ENCODE peak calls at places on chromosomes 11 and 22, in four cellular contexts. One of them, this sample, is unnamed.

GRCh38 chr11:47571895-47572294 is 6.5 kb downstream of the PTPMT1 start:
- DNase-seq in fibroblast of villous mesenchyme: peak
- DNase-seq in AG09309: no peak
- DNase-seq in left ventricle myocardium inferior: no peak
- DNase-seq in this sample: peak

GRCh38 chr22:38412435-38413084 is 42.4 kb downstream of the KCNJ4 start:
- DNase-seq in fibroblast of villous mesenchyme: no peak
- DNase-seq in left ventricle myocardium inferior: no peak
- DNase-seq in AG09309: no peak
- DNase-seq in this sample: no peak

GRCh38 chr22:29587938-29588699 is 7.2 kb upstream of the NIPSNAP1 start:
- DNase-seq in left ventricle myocardium inferior: no peak
- DNase-seq in AG09309: peak
- DNase-seq in fibroblast of villous mesenchyme: peak
- DNase-seq in this sample: peak

GRCh38 chr22:22944268-22944985 is 56.8 kb downstream of the IGLL5 start:
- DNase-seq in left ventricle myocardium inferior: no peak
- DNase-seq in AG09309: no peak
- DNase-seq in fibroblast of villous mesenchyme: no peak
- DNase-seq in this sample: no peak

GRCh38 chr11:33452806-33453205 is 195.6 kb downstream of the HIPK3 start:
- DNase-seq in AG09309: peak
- DNase-seq in fibroblast of villous mesenchyme: peak
- DNase-seq in left ventricle myocardium inferior: no peak
- DNase-seq in this sample: peak

GRCh38 chr11:130282111-130282510 is 32.6 kb downstream of the ZBTB44 start:
- DNase-seq in AG09309: no peak
- DNase-seq in left ventricle myocardium inferior: no peak
- DNase-seq in fibroblast of villous mesenchyme: no peak
- DNase-seq in this sample: no peak

GRCh38 chr22:19535001-19535400 is 10.8 kb upstream of the CLDN5 start:
- DNase-seq in left ventricle myocardium inferior: no peak
- DNase-seq in fibroblast of villous mesenchyme: no peak
- DNase-seq in AG09309: no peak
- DNase-seq in this sample: no peak

GRCh38 chr11:72411623-72412532 is 22.5 kb downstream of the CLPB start:
- DNase-seq in fibroblast of villous mesenchyme: no peak
- DNase-seq in AG09309: no peak
- DNase-seq in left ventricle myocardium inferior: no peak
- DNase-seq in this sample: no peak

GRCh38 chr22:35205956-35206355 is 51.3 kb upstream of the HMGXB4 start:
- DNase-seq in AG09309: no peak
- DNase-seq in fibroblast of villous mesenchyme: peak
- DNase-seq in left ventricle myocardium inferior: no peak
- DNase-seq in this sample: peak

GRCh38 chr11:120054016-120054752 is 83.7 kb downstream of the TRIM29 start:
- DNase-seq in left ventricle myocardium inferior: no peak
- DNase-seq in AG09309: no peak
- DNase-seq in fibroblast of villous mesenchyme: no peak
- DNase-seq in this sample: no peak

GRCh38 chr11:87397250-87397649 is 359.5 kb downstream of the TMEM135 start:
- DNase-seq in fibroblast of villous mesenchyme: no peak
- DNase-seq in AG09309: no peak
- DNase-seq in left ventricle myocardium inferior: no peak
- DNase-seq in this sample: no peak

GRCh38 chr11:34679681-34680080 is 58.8 kb downstream of the EHF start:
- DNase-seq in AG09309: no peak
- DNase-seq in left ventricle myocardium inferior: peak
- DNase-seq in fibroblast of villous mesenchyme: no peak
- DNase-seq in this sample: no peak

GRCh38 chr22:36282078-36282831 is 29.3 kb downstream of the APOL1 start:
- DNase-seq in left ventricle myocardium inferior: no peak
- DNase-seq in fibroblast of villous mesenchyme: no peak
- DNase-seq in AG09309: no peak
- DNase-seq in this sample: no peak

GRCh38 chr22:28716686-28717085 is 24.9 kb downstream of the CHEK2 start:
- DNase-seq in AG09309: no peak
- DNase-seq in fibroblast of villous mesenchyme: peak
- DNase-seq in left ventricle myocardium inferior: no peak
- DNase-seq in this sample: peak

GRCh38 chr22:39343259-39344045 is 6.3 kb upstream of the SYNGR1 start:
- DNase-seq in left ventricle myocardium inferior: peak
- DNase-seq in AG09309: no peak
- DNase-seq in fibroblast of villous mesenchyme: peak
- DNase-seq in this sample: peak

GRCh38 chr11:44957051-44957515 is 6.4 kb upstream of the TP53I11 start:
- DNase-seq in AG09309: no peak
- DNase-seq in left ventricle myocardium inferior: peak
- DNase-seq in fibroblast of villous mesenchyme: peak
- DNase-seq in this sample: no peak

GRCh38 chr11:17544181-17544622 is at the start of gene USH1C:
- DNase-seq in AG09309: no peak
- DNase-seq in fibroblast of villous mesenchyme: no peak
- DNase-seq in left ventricle myocardium inferior: peak
- DNase-seq in this sample: no peak

GRCh38 chr11:8867856-8868705 is 42.9 kb upstream of the AKIP1 start:
- DNase-seq in AG09309: no peak
- DNase-seq in fibroblast of villous mesenchyme: peak
- DNase-seq in left ventricle myocardium inferior: no peak
- DNase-seq in this sample: peak

GRCh38 chr22:30275625-30276024 is 9.0 kb upstream of the OSM start:
- DNase-seq in left ventricle myocardium inferior: no peak
- DNase-seq in fibroblast of villous mesenchyme: no peak
- DNase-seq in AG09309: no peak
- DNase-seq in this sample: no peak

GRCh38 chr11:115334932-115335788 is 169.1 kb downstream of the CADM1 start:
- DNase-seq in left ventricle myocardium inferior: no peak
- DNase-seq in AG09309: peak
- DNase-seq in fibroblast of villous mesenchyme: peak
- DNase-seq in this sample: peak

GRCh38 chr22:48254311-48254873 is 1491.9 kb downstream of the TBC1D22A start:
- DNase-seq in AG09309: no peak
- DNase-seq in left ventricle myocardium inferior: no peak
- DNase-seq in fibroblast of villous mesenchyme: no peak
- DNase-seq in this sample: no peak

GRCh38 chr22:48882636-48883200 is 945.0 kb downstream of the BRD1 start:
- DNase-seq in left ventricle myocardium inferior: peak
- DNase-seq in AG09309: no peak
- DNase-seq in fibroblast of villous mesenchyme: no peak
- DNase-seq in this sample: no peak

GRCh38 chr11:114559425-114560310 is at the start of gene NXPE1:
- DNase-seq in left ventricle myocardium inferior: no peak
- DNase-seq in AG09309: no peak
- DNase-seq in fibroblast of villous mesenchyme: peak
- DNase-seq in this sample: no peak

GRCh38 chr11:78646564-78647185 is 72.0 kb upstream of the NARS2 start:
- DNase-seq in AG09309: no peak
- DNase-seq in fibroblast of villous mesenchyme: peak
- DNase-seq in left ventricle myocardium inferior: no peak
- DNase-seq in this sample: peak

DNA sequence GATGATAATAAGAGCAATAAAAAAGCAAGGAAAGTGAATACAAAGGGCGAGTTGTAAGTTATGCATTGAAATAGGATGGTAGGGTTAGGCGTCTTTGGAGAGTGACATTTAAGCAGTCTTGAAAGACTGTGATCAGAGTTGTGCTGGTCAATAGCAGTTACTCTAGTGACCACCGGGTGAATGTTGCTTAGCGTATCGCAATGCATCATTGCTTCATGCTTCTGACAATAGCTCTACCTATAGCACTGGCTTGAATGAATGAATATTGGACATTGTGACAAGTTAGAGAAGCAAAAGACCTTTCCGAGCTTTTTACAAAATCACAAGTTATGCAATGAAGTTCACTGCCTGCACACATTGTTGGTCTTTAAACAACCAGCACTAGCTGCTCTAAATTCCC is 7.7 kb upstream of the OR8B12 start:
- DNase-seq in AG09309: no peak
- DNase-seq in left ventricle myocardium inferior: no peak
- DNase-seq in fibroblast of villous mesenchyme: no peak
- DNase-seq in this sample: no peak
- TF ChIP-seq CTCF in AG09309: no peak
- TF ChIP-seq CTCF in left ventricle myocardium inferior: no peak
- TF ChIP-seq CTCF in fibroblast of villous mesenchyme: no peak
- TF ChIP-seq CTCF in this sample: no peak

GRCh38 chr22:24807284-24807950 is 1.4 kb downstream of the SGSM1 start:
- DNase-seq in fibroblast of villous mesenchyme: no peak
- DNase-seq in AG09309: no peak
- DNase-seq in left ventricle myocardium inferior: peak
- DNase-seq in this sample: peak

GRCh38 chr22:24809331-24809730 is 3.3 kb downstream of the SGSM1 start:
- DNase-seq in fibroblast of villous mesenchyme: no peak
- DNase-seq in AG09309: no peak
- DNase-seq in left ventricle myocardium inferior: no peak
- DNase-seq in this sample: no peak

GRCh38 chr22:24806663-24807001 is 621 bp downstream of the SGSM1 start:
- DNase-seq in fibroblast of villous mesenchyme: no peak
- DNase-seq in left ventricle myocardium inferior: no peak
- DNase-seq in AG09309: no peak
- DNase-seq in this sample: no peak

GRCh38 chr22:24803064-24803542 is 2.9 kb upstream of the SGSM1 start:
- DNase-seq in left ventricle myocardium inferior: peak
- DNase-seq in fibroblast of villous mesenchyme: peak
- DNase-seq in AG09309: no peak
- DNase-seq in this sample: peak

DNA sequence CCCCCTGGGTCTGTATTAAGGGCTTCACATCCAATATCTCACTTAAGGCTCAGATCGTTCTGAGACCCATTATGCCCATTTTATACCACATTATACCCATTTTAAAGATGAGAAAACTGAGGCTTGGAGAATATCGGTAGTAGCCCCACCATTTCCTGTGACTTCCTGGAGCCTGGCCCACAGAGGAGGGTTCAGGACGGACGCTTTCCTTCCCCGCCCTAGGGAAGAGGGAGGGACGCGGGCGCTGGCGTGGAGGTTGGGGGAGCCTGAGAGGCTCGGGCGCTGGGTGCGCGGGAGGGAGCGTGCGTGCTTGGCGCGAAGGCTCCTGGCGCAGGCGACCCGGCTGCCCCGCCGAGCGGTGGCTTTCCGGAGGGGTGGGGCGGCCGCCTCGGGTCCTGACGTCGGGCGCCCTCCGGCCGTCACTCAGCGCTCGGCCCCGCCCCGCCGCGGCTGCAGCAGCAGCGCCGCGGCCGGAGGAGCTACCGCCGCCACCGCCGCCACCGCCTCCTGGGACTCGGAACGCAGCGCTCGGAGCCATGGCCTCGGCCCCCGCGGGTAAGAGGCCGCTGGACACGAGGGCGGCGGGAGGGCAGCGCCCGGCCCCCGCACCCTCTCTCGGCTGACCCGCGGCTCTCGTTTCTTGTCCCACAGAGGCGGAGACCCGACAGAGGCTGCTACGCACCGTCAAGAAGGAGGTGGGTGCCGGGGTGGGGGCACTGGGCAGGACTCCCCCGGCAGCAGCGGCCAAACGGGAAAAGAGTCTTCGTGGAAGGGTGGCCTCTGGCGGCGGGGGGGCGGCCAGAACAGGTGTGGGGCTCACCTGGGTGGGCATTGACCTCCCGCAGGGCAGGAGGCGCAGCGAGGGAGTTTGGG is at the start of gene SGSM1:
- DNase-seq in left ventricle myocardium inferior: peak
- DNase-seq in fibroblast of villous mesenchyme: peak
- DNase-seq in AG09309: no peak
- DNase-seq in this sample: peak
- H3K4me3 ChIP-seq in left ventricle myocardium inferior: peak
- H3K4me3 ChIP-seq in fibroblast of villous mesenchyme: peak
- H3K4me3 ChIP-seq in AG09309: peak
- H3K4me3 ChIP-seq in this sample: peak

GRCh38 chr11:117430293-117430955 is 102.8 kb downstream of the CEP164 start:
- DNase-seq in AG09309: no peak
- DNase-seq in left ventricle myocardium inferior: no peak
- DNase-seq in fibroblast of villous mesenchyme: no peak
- DNase-seq in this sample: no peak

GRCh38 chr11:117427356-117427874 is 99.8 kb downstream of the CEP164 start:
- DNase-seq in AG09309: no peak
- DNase-seq in fibroblast of villous mesenchyme: no peak
- DNase-seq in left ventricle myocardium inferior: no peak
- DNase-seq in this sample: no peak

GRCh38 chr11:117426941-117427340 is 99.3 kb downstream of the CEP164 start:
- DNase-seq in fibroblast of villous mesenchyme: no peak
- DNase-seq in AG09309: no peak
- DNase-seq in left ventricle myocardium inferior: no peak
- DNase-seq in this sample: no peak

GRCh38 chr11:117428186-117428855 is 100.7 kb downstream of the CEP164 start:
- DNase-seq in fibroblast of villous mesenchyme: no peak
- DNase-seq in left ventricle myocardium inferior: no peak
- DNase-seq in AG09309: no peak
- DNase-seq in this sample: no peak

GRCh38 chr11:117428856-117429229 is 101.2 kb downstream of the CEP164 start:
- DNase-seq in fibroblast of villous mesenchyme: no peak
- DNase-seq in left ventricle myocardium inferior: no peak
- DNase-seq in AG09309: no peak
- DNase-seq in this sample: no peak
- TF ChIP-seq CTCF in fibroblast of villous mesenchyme: no peak
- TF ChIP-seq CTCF in left ventricle myocardium inferior: no peak
- TF ChIP-seq CTCF in AG09309: no peak
- TF ChIP-seq CTCF in this sample: no peak

GRCh38 chr11:117200813-117201515 is 1.8 kb downstream of the TAGLN start:
- DNase-seq in left ventricle myocardium inferior: no peak
- DNase-seq in fibroblast of villous mesenchyme: no peak
- DNase-seq in AG09309: no peak
- DNase-seq in this sample: no peak

GRCh38 chr11:117203069-117203407 is 3.9 kb downstream of the TAGLN start:
- DNase-seq in left ventricle myocardium inferior: no peak
- DNase-seq in AG09309: no peak
- DNase-seq in fibroblast of villous mesenchyme: no peak
- DNase-seq in this sample: no peak

GRCh38 chr11:117201516-117201866 is 2.3 kb downstream of the TAGLN start:
- DNase-seq in AG09309: no peak
- DNase-seq in left ventricle myocardium inferior: no peak
- DNase-seq in fibroblast of villous mesenchyme: no peak
- DNase-seq in this sample: no peak

GRCh38 chr11:117201906-117202305 is 2.7 kb downstream of the TAGLN start:
- DNase-seq in fibroblast of villous mesenchyme: no peak
- DNase-seq in left ventricle myocardium inferior: no peak
- DNase-seq in AG09309: no peak
- DNase-seq in this sample: no peak

DNA sequence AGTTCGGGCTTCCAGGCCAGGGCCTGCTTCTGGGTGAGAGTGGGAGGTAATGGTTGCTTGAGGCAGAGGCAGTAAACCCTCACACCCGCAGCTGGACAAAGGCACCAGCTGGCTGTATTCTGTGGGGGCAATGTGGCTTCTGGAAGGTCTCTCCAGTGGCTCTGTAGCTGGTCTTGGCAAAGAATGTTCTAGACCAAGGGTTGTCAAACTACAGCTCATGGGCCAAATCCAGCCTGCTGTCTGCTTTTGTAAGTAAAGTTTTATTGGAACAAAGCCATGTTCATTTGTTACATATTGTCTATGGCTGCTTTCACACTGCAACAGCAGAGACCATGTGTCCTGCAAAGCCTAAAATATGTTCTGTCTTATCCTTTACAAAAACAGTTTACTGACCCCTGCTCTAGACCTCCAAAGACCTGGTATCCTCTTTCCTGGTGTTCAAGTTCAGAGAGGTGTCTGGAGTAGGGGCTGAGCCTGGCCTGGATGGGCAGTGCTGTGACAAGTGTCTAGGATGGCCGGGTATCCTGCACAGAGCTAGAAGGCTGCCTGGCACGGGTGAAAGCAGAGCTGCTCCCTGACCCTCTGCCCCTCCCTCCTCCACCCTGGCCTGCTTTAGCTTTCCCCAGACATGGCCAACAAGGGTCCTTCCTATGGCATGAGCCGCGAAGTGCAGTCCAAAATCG is 3.4 kb downstream of the TAGLN start:
- DNase-seq in fibroblast of villous mesenchyme: no peak
- DNase-seq in AG09309: no peak
- DNase-seq in left ventricle myocardium inferior: no peak
- DNase-seq in this sample: no peak
- H3K4me3 ChIP-seq in fibroblast of villous mesenchyme: peak
- H3K4me3 ChIP-seq in AG09309: peak
- H3K4me3 ChIP-seq in left ventricle myocardium inferior: peak
- H3K4me3 ChIP-seq in this sample: no peak

This sample was measured in choroid plexus epithelial cell.